ENCODE peak calls at places on chromosomes 5 and 9, in seven cellular contexts. R is left ventricle myocardium inferior, S is fibroblast of pulmonary artery, M is sigmoid colon, G is stomach, U is endothelial cell, Y is right cardiac atrium. O is an unnamed sample.
A peak's percentile ranks its signal among the peaks of the same experiment; 100 is the strongest.

GRCh38 chr5:83911367-83911919 is 190.8 kb upstream of the HAPLN1 start:
- DNase-seq in G (no peak), S (no peak), M (no peak), Y (no peak), U (no peak), R (no peak), O (no peak)

GRCh38 chr9:106860731-106861584 is 2.0 kb upstream of the ZNF462 start:
- DNase-seq in M (peak; percentile 75), G (no peak), U (peak; percentile 46), Y (peak; percentile 47), S (peak; percentile 36), R (peak; percentile 42), O (no peak)

GRCh38 chr5:61840354-61840753 is 465.7 kb upstream of the KIF2A start:
- DNase-seq in S (no peak), Y (no peak), U (no peak), M (no peak), R (no peak), G (no peak), O (no peak)

GRCh38 chr5:133373121-133373870 is 239.0 kb downstream of the FSTL4 start:
- DNase-seq in R (no peak), G (no peak), S (no peak), Y (no peak), U (no peak), M (no peak), O (no peak)

GRCh38 chr5:65468633-65469032 is 13.1 kb downstream of the ADAMTS6 start:
- DNase-seq in S (peak; percentile 31), R (no peak), U (no peak), M (no peak), G (no peak), Y (no peak), O (no peak)

GRCh38 chr9:115456515-115456914 is 338.6 kb upstream of the TNC start:
- DNase-seq in M (no peak), R (no peak), S (no peak), Y (peak; percentile 19), U (no peak), G (no peak), O (no peak)

GRCh38 chr9:38309324-38310195 is 82.9 kb upstream of the ALDH1B1 start:
- DNase-seq in R (no peak), M (no peak), S (no peak), G (no peak), Y (no peak), U (no peak), O (no peak)

GRCh38 chr9:129609486-129610192 is 11.3 kb downstream of the C9orf50 start:
- DNase-seq in M (no peak), R (peak; percentile 51), U (no peak), S (peak; percentile 42), Y (peak; percentile 58), G (peak; percentile 74), O (peak; percentile 88)

GRCh38 chr9:71589612-71590011 is 178.7 kb downstream of the CEMIP2 start:
- DNase-seq in R (no peak), M (no peak), Y (peak; percentile 20), U (no peak), G (no peak), S (no peak), O (no peak)

GRCh38 chr9:29514336-29514735 is 1941.1 kb upstream of the C9orf72 start:
- DNase-seq in Y (no peak), G (no peak), S (no peak), M (no peak), U (no peak), R (no peak), O (no peak)

GRCh38 chr5:96048763-96049162 is 87.1 kb upstream of the ELL2 start:
- DNase-seq in S (peak; percentile 13), Y (peak; percentile 23), G (peak; percentile 42), U (no peak), R (no peak), M (no peak), O (no peak)

GRCh38 chr5:35041251-35041650 is 6.5 kb downstream of the AGXT2 start:
- DNase-seq in G (no peak), Y (no peak), R (no peak), M (no peak), S (peak; percentile 46), U (no peak), O (no peak)

GRCh38 chr9:9054354-9054992 is 1254.9 kb upstream of the DMAC1 start:
- DNase-seq in M (no peak), G (no peak), S (no peak), R (no peak), Y (no peak), U (no peak), O (no peak)

GRCh38 chr5:36150676-36151433 is 832 bp downstream of the LMBRD2 start:
- DNase-seq in U (peak; percentile 38), S (peak; percentile 53), R (no peak), Y (peak; percentile 36), G (peak; percentile 36), M (no peak), O (peak; percentile 10)

GRCh38 chr9:14316574-14317304 is 2.8 kb upstream of the NFIB start:
- DNase-seq in U (no peak), Y (peak; percentile 28), M (no peak), R (no peak), S (no peak), G (no peak), O (no peak)

GRCh38 chr5:149002761-149003689 is 59.8 kb downstream of the SH3TC2 start:
- DNase-seq in Y (no peak), M (no peak), U (no peak), R (no peak), G (no peak), S (peak; percentile 54), O (no peak)

GRCh38 chr9:21682981-21683380 is 119.5 kb upstream of the MTAP start:
- DNase-seq in G (no peak), S (peak; percentile 30), M (no peak), R (no peak), Y (no peak), U (no peak), O (no peak)

GRCh38 chr5:27962201-27962600 is 923.8 kb upstream of the CDH9 start:
- DNase-seq in G (no peak), U (no peak), Y (no peak), R (no peak), S (peak; percentile 84), M (no peak), O (no peak)

GRCh38 chr9:123940721-123941534 is 11.0 kb upstream of the DENND1A start:
- DNase-seq in Y (no peak), U (no peak), S (no peak), M (no peak), G (no peak), R (no peak), O (no peak)

GRCh38 chr9:90999425-91000397 is 198.1 kb downstream of the SYK start:
- DNase-seq in M (no peak), S (peak; percentile 7), R (no peak), U (no peak), G (no peak), Y (no peak), O (no peak)

GRCh38 chr5:68339921-68340321 is 124.4 kb downstream of the PIK3R1 start:
- DNase-seq in U (no peak), M (no peak), G (no peak), R (no peak), S (peak; percentile 36), Y (no peak), O (no peak)

GRCh38 chr9:82810902-82811301 is 252.0 kb downstream of the RASEF start:
- DNase-seq in M (no peak), S (peak; percentile 13), U (no peak), R (no peak), G (no peak), Y (no peak), O (no peak)

GRCh38 chr5:74516217-74516636 is 124.3 kb downstream of the ENC1 start:
- DNase-seq in M (no peak), U (no peak), R (no peak), S (no peak), Y (no peak), G (no peak), O (no peak)

GRCh38 chr5:72555871-72556270 is 48.7 kb upstream of the ZNF366 start:
- DNase-seq in U (peak; percentile 36), R (no peak), M (no peak), G (no peak), S (peak; percentile 39), Y (no peak), O (no peak)

GRCh38 chr5:137822158-137822764 is 45.4 kb upstream of the MYOT start:
- DNase-seq in U (peak; percentile 53), G (peak; percentile 44), R (no peak), M (no peak), Y (no peak), S (peak; percentile 60), O (no peak)

GRCh38 chr5:179967489-179967888 is 59.8 kb upstream of the TBC1D9B start:
- DNase-seq in R (no peak), G (no peak), S (no peak), Y (no peak), U (no peak), M (no peak), O (no peak)

GRCh38 chr9:95087659-95088242 is 229.8 kb downstream of the FANCC start:
- DNase-seq in U (no peak), S (no peak), R (no peak), M (peak; percentile 72), G (peak; percentile 67), Y (no peak), O (no peak)

GRCh38 chr9:78567693-78568092 is 270.8 kb downstream of the PSAT1 start:
- DNase-seq in Y (no peak), U (no peak), G (no peak), S (no peak), R (no peak), M (no peak), O (no peak)

GRCh38 chr5:57037355-57037754 is 85.4 kb upstream of the MIER3 start:
- DNase-seq in U (no peak), R (no peak), Y (no peak), M (no peak), S (peak; percentile 1), G (no peak), O (no peak)

GRCh38 chr5:137370511-137371071 is 128.5 kb downstream of the SPOCK1 start:
- DNase-seq in M (no peak), Y (no peak), S (no peak), R (no peak), G (no peak), U (no peak), O (no peak)

GRCh38 chr5:95486185-95486584 is 68.6 kb downstream of the SKIC3 start:
- DNase-seq in U (no peak), Y (no peak), G (no peak), S (no peak), R (no peak), M (no peak), O (no peak)

GRCh38 chr5:34685485-34686197 is 29.5 kb downstream of the RAI14 start:
- DNase-seq in R (no peak), G (no peak), Y (no peak), U (no peak), S (peak; percentile 87), M (no peak), O (no peak)

GRCh38 chr9:124593080-124594058 is 86.2 kb upstream of the NR5A1 start:
- DNase-seq in S (no peak), G (no peak), M (no peak), Y (no peak), R (no peak), U (peak; percentile 27), O (no peak)

GRCh38 chr9:83476513-83476912 is 61.7 kb downstream of the FRMD3 start:
- DNase-seq in U (no peak), R (no peak), G (no peak), Y (no peak), M (no peak), S (no peak), O (no peak)

GRCh38 chr9:37410969-37411785 is 11.3 kb upstream of the GRHPR start:
- DNase-seq in U (peak; percentile 26), R (no peak), G (no peak), Y (no peak), M (no peak), S (no peak), O (no peak)

GRCh38 chr9:107674937-107675277 is 185.3 kb upstream of the KLF4 start:
- DNase-seq in R (peak; percentile 22), S (no peak), U (no peak), G (no peak), Y (no peak), M (peak; percentile 74), O (no peak)

GRCh38 chr5:145637396-145637795 is 197.7 kb downstream of the PRELID2 start:
- DNase-seq in R (no peak), G (no peak), S (peak; percentile 9), U (no peak), M (no peak), Y (no peak), O (no peak)